ENCODE peak calls at places on chromosomes 16 and 17, in six cellular contexts. U is PC-3, H is OCI-LY7, L is endothelial cell of umbilical vein, E is fibroblast of lung, Y is HCT116. M is an unnamed sample.

GRCh38 chr16:55470533-55471371 is 8.2 kb upstream of the MMP2 start:
- DNase-seq in Y (no peak), L (no peak), H (no peak), E (peak; percentile 52), U (peak; percentile 50), M (peak; percentile 64)

GRCh38 chr16:80691111-80691761 is 113.2 kb downstream of the CDYL2 start:
- DNase-seq in L (no peak), U (peak; percentile 48), E (no peak), Y (no peak), H (no peak), M (peak; percentile 13)

GRCh38 chr16:55255890-55256289 is 68.1 kb upstream of the IRX6 start:
- DNase-seq in Y (no peak), H (no peak), U (no peak), E (no peak), L (no peak), M (no peak)

GRCh38 chr16:74451951-74452758 is 30.9 kb upstream of the CLEC18B start:
- DNase-seq in Y (no peak), E (no peak), H (peak; percentile 70), L (peak; percentile 26), U (no peak), M (no peak)

GRCh38 chr17:62098623-62099231 is 33.6 kb upstream of the MED13 start:
- DNase-seq in E (no peak), L (no peak), U (no peak), Y (no peak), H (peak; percentile 19), M (no peak)

GRCh38 chr16:521381-522210 is 5.9 kb upstream of the CAPN15 start:
- DNase-seq in H (no peak), U (no peak), Y (no peak), L (no peak), E (no peak), M (peak; percentile 44)

GRCh38 chr17:48592592-48592991 is 987 bp downstream of the HOXB5 start:
- DNase-seq in U (no peak), E (no peak), H (no peak), Y (no peak), L (no peak), M (no peak)

GRCh38 chr17:81608082-81608481 is 28.8 kb downstream of the NPLOC4 start:
- DNase-seq in L (no peak), H (no peak), Y (no peak), U (no peak), E (peak; percentile 15), M (no peak)

GRCh38 chr17:14922421-14922820 is 342.7 kb downstream of the PMP22 start:
- DNase-seq in Y (no peak), E (peak; percentile 51), L (no peak), U (no peak), H (no peak), M (no peak)

GRCh38 chr17:50181601-50182345 is 16.0 kb downstream of the SGCA start:
- DNase-seq in E (no peak), Y (no peak), L (no peak), H (no peak), U (no peak), M (peak; percentile 51)

GRCh38 chr17:2179615-2180295 is 123.8 kb downstream of the SMG6 start:
- DNase-seq in Y (no peak), H (no peak), U (no peak), L (peak; percentile 98), E (peak; percentile 100), M (no peak)

GRCh38 chr16:50609049-50609832 is 61.0 kb downstream of the NKD1 start:
- DNase-seq in H (no peak), L (no peak), Y (no peak), E (no peak), U (no peak), M (no peak)

GRCh38 chr16:47970291-47970931 is 185.4 kb downstream of the ABCC12 start:
- DNase-seq in Y (no peak), E (peak; percentile 33), H (peak; percentile 12), U (peak; percentile 65), L (peak; percentile 14), M (no peak)

GRCh38 chr17:28925912-28926365 is 23.1 kb upstream of the DHRS13 start:
- DNase-seq in H (no peak), E (peak; percentile 80), Y (no peak), U (peak; percentile 74), L (peak; percentile 88), M (peak; percentile 54)

GRCh38 chr17:75011788-75012319 is 616 bp upstream of the MRPL58 start:
- DNase-seq in Y (no peak), U (peak; percentile 51), H (no peak), L (peak; percentile 32), E (peak; percentile 74), M (peak; percentile 42)

GRCh38 chr17:44005865-44006580 is 1.6 kb downstream of the NAGS start:
- DNase-seq in L (peak; percentile 48), E (no peak), H (peak; percentile 33), Y (no peak), U (peak; percentile 82), M (no peak)

GRCh38 chr17:20852541-20853370 is 190.1 kb downstream of the USP22 start:
- DNase-seq in H (no peak), Y (no peak), U (peak; percentile 35), E (peak; percentile 13), L (no peak), M (peak; percentile 22)

GRCh38 chr17:752620-753219 is 656 bp upstream of the GEMIN4 start:
- DNase-seq in Y (no peak), E (peak; percentile 73), L (peak; percentile 77), U (no peak), H (no peak), M (peak; percentile 10)

GRCh38 chr16:66372078-66372897 is 5.8 kb downstream of the CDH5 start:
- DNase-seq in L (no peak), E (no peak), U (no peak), H (no peak), Y (no peak), M (no peak)

GRCh38 chr16:82639666-82640336 is 13.0 kb downstream of the CDH13 start:
- DNase-seq in L (peak; percentile 85), E (peak; percentile 65), Y (peak; percentile 42), H (peak; percentile 49), U (peak; percentile 73), M (no peak)

GRCh38 chr17:31388770-31389672 is 2.5 kb upstream of the RAB11FIP4 start:
- DNase-seq in L (peak; percentile 32), H (peak; percentile 48), E (peak; percentile 8), Y (no peak), U (peak; percentile 10), M (no peak)

GRCh38 chr17:56679148-56679766 is 85.8 kb downstream of the NOG start:
- DNase-seq in Y (peak; percentile 15), U (peak; percentile 68), H (peak; percentile 4), E (peak; percentile 58), L (peak; percentile 54), M (peak; percentile 51)

GRCh38 chr17:32123782-32124181 is 18.5 kb upstream of the RHOT1 start:
- DNase-seq in E (peak; percentile 29), H (no peak), L (no peak), U (no peak), Y (no peak), M (no peak)

GRCh38 chr17:77316191-77316641 is 175.4 kb downstream of the SEC14L1 start:
- DNase-seq in Y (no peak), H (no peak), E (peak; percentile 76), L (no peak), U (no peak), M (no peak)

DNA sequence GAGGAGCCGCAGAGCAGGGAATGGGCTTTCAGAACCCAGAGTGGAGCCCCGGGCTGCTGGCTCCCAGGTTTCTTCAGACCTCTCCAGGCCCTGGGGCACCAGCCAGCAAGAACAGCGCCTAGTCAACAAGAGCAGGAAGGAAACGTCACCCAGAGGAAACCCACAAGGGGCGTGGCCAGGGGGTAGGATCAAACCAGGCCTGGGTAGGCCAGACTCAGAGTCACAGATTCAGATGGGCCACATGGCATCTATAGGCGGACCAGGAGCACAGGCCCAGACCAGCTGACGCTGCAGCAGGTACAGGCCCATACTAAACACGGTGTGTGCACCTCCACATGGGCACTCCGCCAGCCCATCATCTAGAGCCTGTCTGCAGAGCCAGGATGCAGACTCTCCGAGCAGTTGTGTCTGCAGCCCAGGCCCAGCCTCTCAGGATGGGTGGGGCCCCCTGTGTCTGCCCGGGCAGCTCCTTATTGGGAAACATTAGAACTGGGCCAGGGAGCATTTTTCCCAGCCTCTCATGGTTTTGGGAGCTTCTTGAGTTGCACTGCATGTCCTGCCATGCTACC is at the start of gene NLRP1:
- DNase-seq in L (peak; percentile 95), Y (peak; percentile 71), U (peak; percentile 86), H (peak; percentile 96), E (peak; percentile 95), M (peak; percentile 100)
- H3K27ac ChIP-seq in L (peak within 1 kb of the TSS; percentile 91), Y (peak within 1 kb of the TSS; percentile 40), U (peak within 1 kb of the TSS; percentile 83), H (peak within 1 kb of the TSS; percentile 48), E (peak within 1 kb of the TSS; percentile 89), M (peak within 1 kb of the TSS; percentile 69)

GRCh38 chr17:45289316-45290268 is 27.2 kb downstream of the MAP3K14 start:
- DNase-seq in Y (no peak), U (no peak), L (no peak), H (no peak), E (no peak), M (no peak)
- H3K27ac ChIP-seq in Y (no peak overlapping the region), U (no peak overlapping the region), L (no peak overlapping the region), H (no peak overlapping the region), E (no peak overlapping the region), M (no peak overlapping the region)

GRCh38 chr16:3008749-3009088 is 4.0 kb upstream of the CLDN9 start:
- DNase-seq in H (no peak), Y (no peak), U (no peak), E (no peak), L (no peak), M (no peak)
- H3K27ac ChIP-seq in H (no peak overlapping the region), Y (no peak overlapping the region), U (peak overlapping the region; percentile 75), E (no peak overlapping the region), L (no peak overlapping the region), M (no peak overlapping the region)

GRCh38 chr16:85211247-85211910 is 99.1 kb upstream of the CIBAR2 start:
- DNase-seq in H (no peak), L (no peak), Y (no peak), E (peak; percentile 47), U (no peak), M (no peak)

GRCh38 chr16:85216522-85217375 is 104.5 kb upstream of the CIBAR2 start:
- DNase-seq in U (no peak), E (no peak), Y (no peak), L (no peak), H (no peak), M (no peak)

GRCh38 chr16:85220125-85220839 is 108.0 kb upstream of the CIBAR2 start:
- DNase-seq in H (no peak), E (peak; percentile 96), U (peak; percentile 62), L (peak; percentile 79), Y (no peak), M (peak; percentile 67)

GRCh38 chr16:85213926-85214294 is 101.6 kb upstream of the CIBAR2 start:
- DNase-seq in E (no peak), L (no peak), H (no peak), U (no peak), Y (no peak), M (no peak)

GRCh38 chr16:85215478-85216120 is 103.3 kb upstream of the CIBAR2 start:
- DNase-seq in Y (no peak), H (no peak), E (no peak), L (no peak), U (no peak), M (no peak)
- H3K27ac ChIP-seq in Y (no peak overlapping the region), H (no peak overlapping the region), E (no peak overlapping the region), L (no peak overlapping the region), U (no peak overlapping the region), M (no peak overlapping the region)

GRCh38 chr17:12302711-12303110 is 282.0 kb downstream of the MAP2K4 start:
- DNase-seq in E (no peak), L (no peak), Y (no peak), H (no peak), U (no peak), M (no peak)
- H3K27ac ChIP-seq in E (no peak overlapping the region), L (no peak overlapping the region), Y (no peak overlapping the region), H (no peak overlapping the region), U (no peak overlapping the region), M (no peak overlapping the region)

M was measured in foreskin keratinocyte.